ENCODE peak calls at places on chromosome 6, in five cellular contexts. T is MM.1S; C is amygdala; Q is hepatic stellate cell; V is CD8-positive, alpha-beta memory T cell. F is an unnamed sample.

GRCh38 chr6:7163661-7164071 is 55.9 kb downstream of the RREB1 start:
- DNase-seq in T (no peak), C (no peak), Q (no peak), V (no peak), F (no peak)

GRCh38 chr6:67563671-67564070 is 1071.4 kb upstream of the ADGRB3 start:
- DNase-seq in T (no peak), C (no peak), Q (no peak), V (no peak), F (no peak)

GRCh38 chr6:90653750-90654149 is 66.9 kb upstream of the MAP3K7 start:
- DNase-seq in T (no peak), C (no peak), Q (no peak), V (no peak), F (no peak)

GRCh38 chr6:43268348-43268685 is 25.0 kb downstream of the TTBK1 start:
- DNase-seq in T (no peak), C (peak; percentile 75), Q (no peak), V (no peak), F (no peak)

GRCh38 chr6:57116776-57117175 is 26.8 kb downstream of the ZNF451 start:
- DNase-seq in T (no peak), C (no peak), Q (no peak), V (no peak), F (no peak)

GRCh38 chr6:64895945-64896344 is 811.1 kb downstream of the EYS start:
- DNase-seq in T (no peak), C (no peak), Q (no peak), V (no peak), F (no peak)

GRCh38 chr6:145508107-145508506 is 227.2 kb downstream of the EPM2A start:
- DNase-seq in T (no peak), C (no peak), Q (no peak), V (no peak), F (no peak)

GRCh38 chr6:137870744-137871247 is 3.7 kb downstream of the TNFAIP3 start:
- DNase-seq in T (peak; percentile 72), C (no peak), Q (no peak), V (peak; percentile 61), F (peak; percentile 22)

GRCh38 chr6:33914519-33915120 is 110.8 kb upstream of the MLN start:
- DNase-seq in T (no peak), C (no peak), Q (no peak), V (peak; percentile 58), F (peak; percentile 26)

GRCh38 chr6:161418458-161418945 is 144.6 kb upstream of the AGPAT4 start:
- DNase-seq in T (peak; percentile 49), C (no peak), Q (peak; percentile 40), V (peak; percentile 14), F (peak; percentile 15)

GRCh38 chr6:134795696-134796095 is 154.2 kb downstream of the ALDH8A1 start:
- DNase-seq in T (no peak), C (no peak), Q (no peak), V (no peak), F (no peak)

GRCh38 chr6:139060332-139060731 is 31.8 kb downstream of the ABRACL start:
- DNase-seq in T (no peak), C (no peak), Q (no peak), V (no peak), F (no peak)

GRCh38 chr6:142867988-142868818 is 76.8 kb downstream of the HIVEP2 start:
- DNase-seq in T (peak; percentile 34), C (no peak), Q (no peak), V (no peak), F (no peak)

GRCh38 chr6:105087571-105088211 is 92.1 kb downstream of the POPDC3 start:
- DNase-seq in T (peak; percentile 58), C (no peak), Q (peak; percentile 20), V (peak; percentile 27), F (no peak)

GRCh38 chr6:12066297-12066696 is 54.2 kb downstream of the HIVEP1 start:
- DNase-seq in T (no peak), C (no peak), Q (no peak), V (no peak), F (no peak)

GRCh38 chr6:158233214-158233795 is 65.2 kb downstream of the GTF2H5 start:
- DNase-seq in T (no peak), C (no peak), Q (no peak), V (peak; percentile 18), F (no peak)

GRCh38 chr6:27129917-27130316 is 117.6 kb upstream of the PRSS16 start:
- DNase-seq in T (no peak), C (no peak), Q (no peak), V (no peak), F (no peak)